ENCODE peak calls at places on chromosome 16, in four cellular contexts. Z, W, N and O are unnamed samples.
A peak's percentile ranks its signal among the peaks of the same experiment; 100 is the strongest.

GRCh38 chr16:88534731-88535141 is 35.5 kb upstream of the ZC3H18 start:
- DNase-seq in Z (peak; percentile 68), W (no peak), N (no peak), O (peak; percentile 76)

GRCh38 chr16:61277849-61278248 is 758.4 kb downstream of the CDH8 start:
- DNase-seq in Z (no peak), W (no peak), N (no peak), O (no peak)

GRCh38 chr16:7026639-7027038 is 306.0 kb upstream of the RBFOX1 start:
- DNase-seq in Z (no peak), W (no peak), N (no peak), O (no peak)

GRCh38 chr16:66030036-66030435 is 336.5 kb upstream of the CDH5 start:
- DNase-seq in Z (peak; percentile 19), W (no peak), N (no peak), O (peak; percentile 52)

GRCh38 chr16:67470314-67470713 is 10.6 kb downstream of the ATP6V0D1 start:
- DNase-seq in Z (no peak), W (no peak), N (no peak), O (no peak)

GRCh38 chr16:14669776-14670175 is 24.3 kb downstream of the PLA2G10 start:
- DNase-seq in Z (no peak), W (no peak), N (no peak), O (no peak)

GRCh38 chr16:47211218-47211617 is 67.5 kb upstream of the NETO2 start:
- DNase-seq in Z (no peak), W (no peak), N (no peak), O (no peak)

GRCh38 chr16:8931864-8932263 is 31.8 kb downstream of the USP7 start:
- DNase-seq in Z (peak; percentile 48), W (peak; percentile 71), N (peak; percentile 45), O (peak; percentile 90)

GRCh38 chr16:57091200-57091989 is 988 bp upstream of the CPNE2 start:
- DNase-seq in Z (peak; percentile 76), W (peak; percentile 52), N (no peak), O (peak; percentile 87)

GRCh38 chr16:57192720-57193486 is 6.8 kb downstream of the RSPRY1 start:
- DNase-seq in Z (no peak), W (no peak), N (no peak), O (no peak)

GRCh38 chr16:22077700-22078313 is 14.5 kb upstream of the VWA3A start:
- DNase-seq in Z (peak; percentile 55), W (peak; percentile 80), N (peak; percentile 63), O (peak; percentile 86)

GRCh38 chr16:47049901-47050583 is 76.6 kb upstream of the DNAJA2 start:
- DNase-seq in Z (no peak), W (no peak), N (no peak), O (no peak)

GRCh38 chr16:53482123-53482522 is 20.9 kb downstream of the AKTIP start:
- DNase-seq in Z (no peak), W (no peak), N (no peak), O (no peak)

GRCh38 chr16:75224281-75224680 is 5.5 kb downstream of the CTRB1 start:
- DNase-seq in Z (no peak), W (no peak), N (no peak), O (no peak)

GRCh38 chr16:2015117-2015946 is 4.3 kb upstream of the NPW start:
- DNase-seq in Z (no peak), W (no peak), N (no peak), O (no peak)

GRCh38 chr16:1003551-1004347 is 22.2 kb downstream of the SOX8 start:
- DNase-seq in Z (no peak), W (no peak), N (no peak), O (no peak)

GRCh38 chr16:85729452-85729851 is 21.4 kb downstream of the C16orf74 start:
- DNase-seq in Z (no peak), W (no peak), N (no peak), O (no peak)

GRCh38 chr16:78775161-78775561 is 675.7 kb downstream of the WWOX start:
- DNase-seq in Z (no peak), W (no peak), N (no peak), O (no peak)

GRCh38 chr16:57591870-57592485 is 36.5 kb upstream of the ADGRG1 start:
- DNase-seq in Z (no peak), W (no peak), N (no peak), O (no peak)

GRCh38 chr16:24145927-24146326 is 110.2 kb upstream of the CACNG3 start:
- DNase-seq in Z (no peak), W (no peak), N (no peak), O (no peak)

GRCh38 chr16:52549011-52549692 is 2.2 kb upstream of the TOX3 start:
- DNase-seq in Z (no peak), W (no peak), N (no peak), O (peak; percentile 75)

GRCh38 chr16:70730016-70730415 is 44.2 kb upstream of the MTSS2 start:
- DNase-seq in Z (no peak), W (no peak), N (no peak), O (no peak)

GRCh38 chr16:27217256-27217655 is 13.9 kb downstream of the KDM8 start:
- DNase-seq in Z (peak; percentile 56), W (no peak), N (no peak), O (peak; percentile 71)

GRCh38 chr16:55832788-55833583 is at the start of gene CES1:
- DNase-seq in Z (no peak), W (peak; percentile 41), N (no peak), O (peak; percentile 85)

GRCh38 chr16:75340715-75341500 is 89.5 kb upstream of the BCAR1 start:
- DNase-seq in Z (peak; percentile 28), W (no peak), N (no peak), O (no peak)

GRCh38 chr16:47592232-47592631 is 131.1 kb downstream of the PHKB start:
- DNase-seq in Z (no peak), W (no peak), N (no peak), O (no peak)

GRCh38 chr16:21526923-21527807 is 72.2 kb upstream of the METTL9 start:
- DNase-seq in Z (no peak), W (no peak), N (no peak), O (peak; percentile 70)

GRCh38 chr16:74521691-74522090 is 85.2 kb downstream of the GLG1 start:
- DNase-seq in Z (no peak), W (no peak), N (no peak), O (peak; percentile 43)